ENCODE peak calls at places on chromosomes 6 and 20, in four cellular contexts. L, I, H and U are unnamed samples.

GRCh38 chr6:37482356-37483292 is 17.1 kb downstream of the CCDC167 start:
- DNase-seq in I (no peak), H (no peak), L (no peak), U (no peak)

GRCh38 chr6:150403458-150404245 is 34.8 kb downstream of the IYD start:
- DNase-seq in L (no peak), H (no peak), I (no peak), U (no peak)

GRCh38 chr20:38083338-38084048 is 49.9 kb downstream of the RPRD1B start:
- DNase-seq in L (no peak), H (no peak), I (no peak), U (no peak)

GRCh38 chr6:40276176-40276575 is 311.0 kb downstream of the LRFN2 start:
- DNase-seq in L (no peak), I (no peak), H (no peak), U (no peak)

GRCh38 chr6:137927777-137928218 is 60.7 kb downstream of the TNFAIP3 start:
- DNase-seq in I (no peak), H (peak; percentile 99), L (no peak), U (no peak)

GRCh38 chr20:24289737-24290481 is 179.5 kb upstream of the SYNDIG1 start:
- DNase-seq in H (no peak), L (no peak), I (no peak), U (no peak)

GRCh38 chr6:160393966-160394653 is 45.9 kb downstream of the SLC22A3 start:
- DNase-seq in L (no peak), I (peak; percentile 54), H (no peak), U (no peak)

GRCh38 chr20:32970973-32971300 is 33.3 kb downstream of the SUN5 start:
- DNase-seq in L (no peak), I (peak; percentile 43), H (no peak), U (no peak)

GRCh38 chr6:31356946-31357466 is at the start of gene HLA-B:
- DNase-seq in L (no peak), I (peak; percentile 53), H (peak; percentile 87), U (peak; percentile 47)

GRCh38 chr6:31158863-31159855 is 770 bp downstream of the TCF19 start:
- DNase-seq in H (no peak), L (peak; percentile 72), I (peak; percentile 83), U (no peak)

GRCh38 chr20:18657575-18657974 is 69.7 kb downstream of the DTD1 start:
- DNase-seq in H (no peak), L (no peak), I (no peak), U (no peak)

GRCh38 chr6:168208436-168208835 is 111.1 kb downstream of the DACT2 start:
- DNase-seq in I (no peak), H (no peak), L (no peak), U (no peak)

GRCh38 chr6:154878866-154879491 is 116.1 kb upstream of the TIAM2 start:
- DNase-seq in L (no peak), I (peak; percentile 40), H (no peak), U (no peak)

GRCh38 chr6:35611235-35611634 is 77.5 kb downstream of the FKBP5 start:
- DNase-seq in I (no peak), L (no peak), H (no peak), U (no peak)

GRCh38 chr6:32244270-32244669 is 20.4 kb upstream of the NOTCH4 start:
- DNase-seq in I (no peak), L (no peak), H (no peak), U (no peak)

GRCh38 chr6:73234732-73235131 is 9.4 kb upstream of the KHDC1L start:
- DNase-seq in L (no peak), I (no peak), H (no peak), U (no peak)

DNA sequence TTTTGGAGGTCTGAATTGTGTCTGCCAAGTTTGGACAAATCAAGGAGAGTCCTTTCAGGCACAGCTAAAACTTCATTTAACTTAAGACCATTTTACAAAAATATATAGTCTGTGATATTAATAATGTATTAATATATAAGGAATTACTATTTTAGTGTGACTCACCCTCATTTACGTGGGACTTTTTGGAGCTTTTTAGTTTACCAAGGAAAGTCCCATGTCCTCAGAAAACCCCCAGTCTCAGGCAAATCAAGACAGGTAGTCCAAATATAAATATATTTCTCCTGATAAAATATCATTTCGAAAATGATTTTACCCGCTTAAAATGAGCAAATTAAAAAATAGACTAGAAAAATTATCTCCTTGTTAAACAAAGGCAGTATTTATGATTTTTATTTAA is 479.0 kb downstream of the PKHD1 start:
- DNase-seq in I (no peak), H (no peak), L (no peak), U (no peak)
- TF ChIP-seq EGR1 in I (no peak), H (no peak), L (no peak), U (no peak)

DNA sequence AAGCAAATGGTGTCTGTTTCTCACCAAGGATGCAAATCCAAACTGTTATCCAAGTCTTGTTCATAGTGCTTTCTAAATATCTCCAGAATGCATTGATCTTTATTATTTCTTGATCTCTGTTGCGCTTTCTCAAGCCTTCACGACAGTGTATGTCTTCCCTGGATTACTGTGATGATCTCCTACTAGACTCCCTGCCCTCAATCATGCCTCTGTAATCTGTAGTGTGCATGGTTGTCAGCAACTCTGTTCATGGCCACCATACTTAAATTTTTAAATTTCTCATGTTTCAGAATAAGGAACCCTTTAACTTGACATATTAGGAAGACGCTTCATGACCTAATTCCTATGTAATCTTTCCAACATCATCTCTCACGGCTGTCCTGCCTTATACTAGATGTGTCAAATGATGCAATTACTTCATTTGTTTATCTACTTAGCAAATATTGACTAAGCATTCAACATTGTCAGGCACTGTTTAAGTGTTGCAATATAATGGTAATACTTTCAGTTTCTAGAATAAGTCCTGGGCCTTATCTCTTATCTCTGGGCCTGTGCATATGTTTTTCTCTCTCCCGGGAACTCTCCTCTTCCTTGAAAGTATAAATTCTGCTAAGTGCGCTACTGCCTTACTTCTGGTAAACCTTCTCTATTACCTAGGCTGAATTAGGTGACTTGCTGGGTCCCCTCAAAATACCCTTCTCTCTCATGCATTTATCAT is 25.6 kb upstream of the AHI1 start:
- DNase-seq in L (no peak), I (no peak), H (no peak), U (no peak)
- TF ChIP-seq SRF in L (peak; percentile 44), I (no peak), H (no peak), U (no peak)

DNA sequence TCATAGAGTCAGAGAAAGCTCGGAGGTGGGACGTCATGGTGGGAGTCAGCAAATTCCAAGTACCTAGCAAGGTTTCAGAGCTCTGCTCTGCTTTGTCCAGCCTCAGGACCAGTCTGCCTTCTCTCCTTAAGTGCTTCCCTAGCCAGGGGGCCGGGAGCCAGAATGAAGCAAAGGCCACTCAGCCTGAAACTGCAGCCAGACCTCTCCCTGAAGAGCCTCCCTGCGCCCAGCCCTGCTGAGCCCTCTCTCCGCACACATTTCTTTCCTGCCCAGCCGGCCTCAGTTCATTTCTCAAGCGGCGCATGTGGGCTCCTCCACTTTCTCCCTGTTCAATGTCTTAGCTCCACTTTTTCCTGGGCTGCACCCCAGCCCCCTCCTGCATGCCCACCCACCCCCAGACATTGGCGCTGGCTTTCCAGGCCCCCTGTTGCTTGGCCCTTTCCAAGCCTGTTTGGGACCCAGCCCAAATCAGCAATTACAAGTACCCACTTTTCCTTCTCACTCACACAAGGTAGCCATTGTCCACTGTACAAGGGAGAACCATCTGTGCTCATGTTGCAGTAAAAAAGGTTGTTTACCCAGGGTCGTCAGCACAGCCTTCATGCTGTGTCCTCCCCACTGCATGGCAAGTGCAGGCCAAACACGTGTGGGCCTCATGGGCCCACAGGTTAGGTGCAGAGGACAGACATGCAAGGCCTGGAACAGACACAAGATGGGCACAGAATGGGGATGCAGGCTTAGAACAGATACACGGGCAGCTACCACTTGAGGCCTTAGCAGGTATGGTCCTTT is 147.1 kb downstream of the MRPL14 start:
- DNase-seq in L (no peak), I (peak; percentile 41), H (no peak), U (no peak)
- TF ChIP-seq EGR1 in L (no peak), I (no peak), H (no peak), U (no peak)

GRCh38 chr6:117919775-117920492 is 12.9 kb downstream of the SLC35F1 start:
- DNase-seq in H (no peak), L (no peak), I (peak; percentile 82), U (no peak)
- TF ChIP-seq SRF in H (no peak), L (no peak), I (no peak), U (no peak)

GRCh38 chr20:31835977-31836852 is 9.2 kb downstream of the FOXS1 start:
- DNase-seq in I (no peak), L (peak; percentile 90), H (peak; percentile 23), U (peak; percentile 51)
- TF ChIP-seq EGR1 in I (no peak), L (no peak), H (no peak), U (no peak)

GRCh38 chr6:22024004-22024403 is 272.8 kb downstream of the PRL start:
- DNase-seq in L (peak; percentile 74), H (no peak), I (no peak), U (no peak)
- TF ChIP-seq SRF in L (no peak), H (no peak), I (no peak), U (no peak)

DNA sequence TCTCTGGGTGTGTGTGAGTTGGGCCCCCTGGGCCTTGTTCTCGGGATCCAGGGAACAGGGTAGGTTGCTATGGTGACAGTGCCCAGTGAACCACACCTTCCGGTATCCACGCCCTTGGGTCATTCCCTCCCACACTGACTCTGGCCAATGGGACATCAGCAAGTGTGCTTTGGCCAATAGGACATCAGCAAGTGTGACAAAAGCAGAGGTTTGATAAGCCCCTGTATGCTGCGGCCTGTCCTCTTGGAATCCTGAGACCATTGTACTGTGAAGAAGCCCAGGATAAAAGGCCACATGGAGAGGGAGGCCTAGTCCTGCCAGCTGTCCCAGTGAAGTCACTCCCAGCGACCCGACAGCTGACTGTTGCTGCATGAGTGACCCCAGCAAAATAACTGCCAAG is 87.5 kb downstream of the CDH22 start:
- DNase-seq in H (no peak), I (no peak), L (peak; percentile 65), U (peak; percentile 75)
- TF ChIP-seq EGR1 in H (no peak), I (no peak), L (no peak), U (no peak)

DNA sequence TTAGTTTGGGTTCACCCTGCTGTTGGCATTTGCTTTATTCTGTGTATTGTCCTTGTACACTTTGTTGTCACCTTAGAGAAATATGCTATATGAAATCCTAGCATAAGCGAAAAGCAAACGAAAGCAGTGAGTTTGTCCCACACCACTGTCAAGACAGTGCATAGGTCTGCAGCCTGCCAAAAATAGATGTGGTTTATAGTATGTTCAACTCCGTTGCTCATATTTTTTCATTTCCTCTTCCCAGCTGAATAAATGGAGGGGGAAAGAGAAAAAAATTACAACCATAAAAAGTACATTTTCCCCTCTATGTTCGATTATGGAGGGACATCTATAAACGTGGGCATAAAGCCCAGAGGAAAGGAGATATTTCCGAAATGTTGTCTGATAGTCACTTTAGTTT is 25.8 kb downstream of the PRL start:
- DNase-seq in I (no peak), H (peak; percentile 47), L (no peak), U (no peak)
- TF ChIP-seq SRF in I (no peak), H (no peak), L (no peak), U (no peak)

DNA sequence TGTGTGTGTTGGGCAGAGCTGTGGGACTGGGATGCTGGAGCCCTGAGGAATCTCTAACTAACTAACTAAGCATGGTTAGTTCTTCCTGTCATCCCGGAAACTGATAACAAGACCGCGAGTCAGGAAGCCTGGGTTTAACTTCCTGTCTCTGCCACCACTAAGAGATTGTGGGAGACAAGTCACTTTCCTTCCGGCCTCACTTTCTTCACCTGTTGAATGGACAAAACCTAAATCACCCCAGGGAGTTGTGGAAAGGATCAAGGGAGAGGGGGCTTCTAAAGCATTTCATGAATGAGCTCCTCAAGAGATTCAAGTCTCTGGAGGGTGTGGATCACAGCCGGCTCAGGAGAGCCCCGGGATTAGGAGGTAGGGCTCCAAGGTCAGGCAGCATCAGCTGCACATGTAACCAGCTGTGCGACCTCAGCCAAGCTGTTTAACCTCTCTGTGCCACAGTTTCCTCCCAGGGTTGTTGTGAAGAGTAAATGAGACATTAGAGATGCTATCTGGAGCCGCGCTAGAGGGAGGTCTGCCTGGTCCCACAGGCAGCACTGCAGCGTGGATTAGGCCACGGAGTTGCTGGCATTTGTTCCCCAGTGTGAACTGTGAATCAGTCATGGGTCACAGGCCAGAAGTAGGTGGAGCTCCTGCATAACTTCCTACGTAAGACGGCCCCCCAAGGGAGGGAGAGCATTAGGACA is 105.1 kb downstream of the TOX2 start:
- DNase-seq in L (no peak), H (no peak), I (no peak), U (no peak)
- TF ChIP-seq EGR1 in L (no peak), H (no peak), I (no peak), U (no peak)